ENCODE peak calls at places on chromosomes 6 and 20, in eight cellular contexts. P is GM23248; X is ovary; W is psoas muscle; R is right lobe of liver; N is cardiac muscle cell; D is SK-N-SH; C is CD8-positive, alpha-beta memory T cell. V is an unnamed sample. For H3K36me3, the result is how much of the 10 kb centered on the place peaks cover.

GRCh38 chr6:30060634-30060981 is 457 bp upstream of the POLR1H start:
- DNase-seq in R (peak), P (peak), X (no peak), N (peak), D (no peak), C (no peak), W (peak), V (peak)

GRCh38 chr20:11902264-11902663 is 15.4 kb upstream of the BTBD3 start:
- DNase-seq in X (no peak), R (no peak), C (no peak), W (no peak), P (peak), D (no peak), N (no peak), V (no peak)

GRCh38 chr6:113050979-113051378 is 703.8 kb downstream of the RFPL4B start:
- DNase-seq in C (no peak), X (no peak), W (no peak), D (peak), R (no peak), N (no peak), P (no peak), V (no peak)

GRCh38 chr6:162078667-162079066 is 648.9 kb downstream of the PRKN start:
- DNase-seq in R (no peak), C (no peak), X (no peak), N (no peak), W (no peak), P (no peak), D (no peak), V (no peak)

GRCh38 chr6:41284726-41285125 is 1.8 kb downstream of the TREM1 start:
- DNase-seq in P (peak), D (no peak), N (peak), X (no peak), C (no peak), W (no peak), R (no peak), V (no peak)

GRCh38 chr6:12288844-12289654 is 1.1 kb upstream of the EDN1 start:
- DNase-seq in W (no peak), R (no peak), X (peak), P (peak), C (peak), N (peak), D (peak), V (peak)

GRCh38 chr20:20427202-20427864 is 59.4 kb downstream of the INSM1 start:
- DNase-seq in R (no peak), P (no peak), C (no peak), X (no peak), W (peak), N (no peak), D (no peak), V (no peak)

GRCh38 chr20:48656661-48657211 is 171.1 kb downstream of the PREX1 start:
- DNase-seq in X (no peak), W (no peak), N (no peak), P (peak), R (no peak), C (no peak), D (peak), V (no peak)

GRCh38 chr6:35148167-35148741 is 7.1 kb upstream of the TCP11 start:
- DNase-seq in P (peak), D (no peak), C (no peak), X (no peak), R (no peak), W (no peak), N (peak), V (no peak)

GRCh38 chr6:169957351-169957963 is 206.0 kb downstream of the ERMARD start:
- DNase-seq in W (no peak), R (no peak), P (no peak), X (no peak), N (no peak), C (no peak), D (peak), V (no peak)

GRCh38 chr6:36524871-36525270 is 22.4 kb downstream of the STK38 start:
- DNase-seq in P (no peak), X (no peak), N (no peak), D (no peak), R (no peak), C (no peak), W (no peak), V (no peak)

GRCh38 chr6:36526066-36526465 is 21.2 kb downstream of the STK38 start:
- DNase-seq in X (no peak), W (no peak), C (no peak), D (no peak), N (peak), P (no peak), R (no peak), V (no peak)

GRCh38 chr6:36525346-36525745 is 21.9 kb downstream of the STK38 start:
- DNase-seq in X (no peak), P (no peak), D (no peak), W (no peak), N (no peak), C (no peak), R (no peak), V (no peak)

GRCh38 chr6:36523451-36523850 is 23.8 kb downstream of the STK38 start:
- DNase-seq in X (no peak), P (no peak), W (no peak), R (no peak), N (no peak), C (no peak), D (no peak), V (no peak)

GRCh38 chr6:36523936-36524499 is 23.3 kb downstream of the STK38 start:
- DNase-seq in N (no peak), C (no peak), P (no peak), R (no peak), X (no peak), D (no peak), W (no peak), V (no peak)
- H3K36me3 ChIP-seq in N (half or more), C (half or more), P (half or more), R (under half), X (under half), D (half or more), W (under half), V (half or more)

GRCh38 chr6:78962458-78962857 is 95.1 kb downstream of the IRAK1BP1 start:
- DNase-seq in R (no peak), C (no peak), P (no peak), X (no peak), D (peak), N (no peak), W (no peak), V (no peak)

GRCh38 chr6:78966542-78966941 is 99.2 kb downstream of the IRAK1BP1 start:
- DNase-seq in R (no peak), X (no peak), C (no peak), W (no peak), D (no peak), P (no peak), N (no peak), V (no peak)

GRCh38 chr6:78967191-78967590 is 99.8 kb downstream of the IRAK1BP1 start:
- DNase-seq in C (no peak), X (no peak), R (no peak), W (no peak), P (no peak), N (no peak), D (no peak), V (no peak)
- H3K36me3 ChIP-seq in C (under half), X (under half), R (under half), W (under half), P (half or more), N (half or more), D (half or more), V (half or more)

GRCh38 chr6:149221774-149222070 is 95.8 kb upstream of the TAB2 start:
- DNase-seq in W (no peak), N (peak), R (no peak), C (no peak), D (no peak), P (peak), X (no peak), V (no peak)

GRCh38 chr6:149220882-149221773 is 96.4 kb upstream of the TAB2 start:
- DNase-seq in X (no peak), C (no peak), D (no peak), N (no peak), R (no peak), P (no peak), W (no peak), V (no peak)

GRCh38 chr6:149223934-149224333 is 93.6 kb upstream of the TAB2 start:
- DNase-seq in R (no peak), W (no peak), X (no peak), C (no peak), P (no peak), D (no peak), N (peak), V (no peak)

GRCh38 chr6:149224399-149224798 is 93.1 kb upstream of the TAB2 start:
- DNase-seq in D (no peak), C (no peak), N (no peak), R (no peak), W (no peak), P (no peak), X (no peak), V (no peak)

GRCh38 chr6:149223120-149223775 is 94.3 kb upstream of the TAB2 start:
- DNase-seq in P (no peak), X (no peak), C (no peak), R (no peak), N (no peak), D (no peak), W (no peak), V (no peak)
- H3K36me3 ChIP-seq in P (under half), X (under half), C (under half), R (under half), N (under half), D (under half), W (under half), V (under half)

GRCh38 chr6:134680433-134680832 is 269.5 kb downstream of the ALDH8A1 start:
- DNase-seq in C (no peak), W (no peak), X (no peak), N (no peak), P (no peak), D (no peak), R (no peak), V (no peak)
- H3K36me3 ChIP-seq in C (under half), W (under half), X (under half), N (under half), P (under half), D (under half), R (under half), V (under half)

DNA sequence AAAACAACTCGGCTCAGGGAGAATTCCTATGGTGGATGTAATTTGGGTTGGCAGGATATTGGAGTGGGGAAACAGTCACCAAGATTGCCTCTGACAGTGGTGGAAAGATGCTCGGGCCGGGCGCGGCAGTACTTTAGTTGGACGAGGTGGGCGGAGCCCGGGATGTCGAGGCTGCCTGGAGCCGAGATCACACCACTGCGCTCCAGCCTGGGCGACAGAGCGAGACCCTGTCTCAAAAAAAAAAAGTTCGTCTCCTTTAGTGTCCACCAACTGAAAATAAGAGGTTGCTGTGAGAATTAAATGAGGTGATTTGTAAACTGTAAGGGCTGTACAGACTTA is 636 bp downstream of the NOL7 start:
- DNase-seq in C (peak), N (peak), R (peak), P (peak), D (peak), W (peak), X (peak), V (peak)
- H3K36me3 ChIP-seq in C (under half), N (under half), R (under half), P (under half), D (under half), W (under half), X (under half), V (under half)

V was measured in OCI-LY7.